ENCODE peak calls at places on chromosomes 1 and 21, in four cellular contexts. I is stimulated activated effector memory CD8-positive, alpha-beta T cell treated with anti-CD3 and anti-CD28 coated beads, Interleukin-12 subunit alpha, Interleukin-12 subunit beta, amount 100 ng/mL, for 72 hours; U is glutamatergic neuron; G is non-pigmented ciliary epithelial cell. P is an unnamed sample.

GRCh38 chr1:35186239-35186638 is 6.7 kb downstream of the SFPQ start:
- DNase-seq in I (no peak), U (no peak), G (no peak), P (no peak)

GRCh38 chr1:175036476-175036875 is 13.3 kb upstream of the MRPS14 start:
- DNase-seq in I (no peak), U (no peak), G (no peak), P (no peak)

GRCh38 chr1:228898582-228898992 is 163.3 kb downstream of the RHOU start:
- DNase-seq in I (no peak), U (no peak), G (no peak), P (no peak)

GRCh38 chr1:35835398-35835797 is 27.6 kb downstream of the AGO4 start:
- DNase-seq in I (no peak), U (no peak), G (no peak), P (no peak)

GRCh38 chr1:31798433-31799195 is 17.2 kb downstream of the SPOCD1 start:
- DNase-seq in I (no peak), U (no peak), G (peak), P (no peak)

GRCh38 chr21:33011462-33011861 is 14.3 kb upstream of the OLIG2 start:
- DNase-seq in I (no peak), U (no peak), G (peak), P (no peak)

GRCh38 chr1:183304466-183305122 is 113.6 kb downstream of the NMNAT2 start:
- DNase-seq in I (no peak), U (no peak), G (no peak), P (no peak)

GRCh38 chr1:111214086-111214801 is 13.3 kb upstream of the CHI3L2 start:
- DNase-seq in I (no peak), U (no peak), G (no peak), P (no peak)

GRCh38 chr1:64499966-64500365 is 30.0 kb downstream of the CACHD1 start:
- DNase-seq in I (no peak), U (no peak), G (no peak), P (no peak)

GRCh38 chr1:247110627-247111258 is 6.6 kb upstream of the ZNF669 start:
- DNase-seq in I (no peak), U (no peak), G (no peak), P (no peak)

GRCh38 chr1:24536391-24536840 is 19.5 kb upstream of the NCMAP start:
- DNase-seq in I (peak), U (no peak), G (no peak), P (peak)

GRCh38 chr1:27616441-27616840 is 12.5 kb upstream of the AHDC1 start:
- DNase-seq in I (no peak), U (no peak), G (no peak), P (no peak)

GRCh38 chr1:43842099-43842498 is 91.5 kb upstream of the ARTN start:
- DNase-seq in I (no peak), U (no peak), G (no peak), P (no peak)

GRCh38 chr1:157691285-157691920 is 9.2 kb downstream of the FCRL3 start:
- DNase-seq in I (no peak), U (no peak), G (peak), P (no peak)

GRCh38 chr1:236164273-236164672 is 21.9 kb downstream of the GPR137B start:
- DNase-seq in I (no peak), U (no peak), G (no peak), P (no peak)

GRCh38 chr21:32456497-32456918 is 44.0 kb downstream of the EVA1C start:
- DNase-seq in I (no peak), U (no peak), G (no peak), P (no peak)

GRCh38 chr1:212437179-212437798 is 4.6 kb downstream of the NENF start:
- DNase-seq in I (no peak), U (no peak), G (no peak), P (no peak)

GRCh38 chr1:117572546-117572945 is 33.3 kb upstream of the TENT5C start:
- DNase-seq in I (no peak), U (no peak), G (no peak), P (no peak)

GRCh38 chr1:205849619-205850355 is at the start of gene PM20D1:
- DNase-seq in I (peak), U (peak), G (peak), P (peak)